ENCODE peak calls at places on chromosomes 7 and 10, in five cellular contexts. W is OCI-LY7, T is osteocyte, K is tibial nerve, B is NB4. F is an unnamed sample.

GRCh38 chr7:94055963-94056362 is 51.8 kb upstream of the BET1 start:
- DNase-seq in W (no peak), T (no peak), K (no peak), B (no peak), F (no peak)

GRCh38 chr10:60905580-60905979 is 38.4 kb downstream of the RHOBTB1 start:
- DNase-seq in W (no peak), T (no peak), K (no peak), B (no peak), F (no peak)

GRCh38 chr10:121788115-121788514 is 139.7 kb downstream of the ATE1 start:
- DNase-seq in W (no peak), T (no peak), K (no peak), B (no peak), F (no peak)

GRCh38 chr10:65566906-65567305 is 1358.9 kb upstream of the LRRTM3 start:
- DNase-seq in W (no peak), T (no peak), K (no peak), B (no peak), F (no peak)

GRCh38 chr10:119762805-119763798 is 37.3 kb downstream of the INPP5F start:
- DNase-seq in W (no peak), T (no peak), K (no peak), B (no peak), F (no peak)

GRCh38 chr10:23340346-23340745 is 4.3 kb downstream of the C10orf67 start:
- DNase-seq in W (no peak), T (no peak), K (no peak), B (no peak), F (no peak)

GRCh38 chr10:91879514-91880170 is 29.6 kb downstream of the FGFBP3 start:
- DNase-seq in W (no peak), T (peak; percentile 46), K (no peak), B (no peak), F (no peak)

GRCh38 chr7:143288836-143289235 is 685 bp downstream of the CASP2 start:
- DNase-seq in W (peak; percentile 19), T (no peak), K (no peak), B (peak; percentile 44), F (no peak)

GRCh38 chr7:32045228-32045627 is 25.0 kb downstream of the PDE1C start:
- DNase-seq in W (no peak), T (no peak), K (no peak), B (no peak), F (no peak)

GRCh38 chr7:542935-543789 is 23.5 kb upstream of the PDGFA start:
- DNase-seq in W (no peak), T (no peak), K (no peak), B (peak; percentile 88), F (no peak)

DNA sequence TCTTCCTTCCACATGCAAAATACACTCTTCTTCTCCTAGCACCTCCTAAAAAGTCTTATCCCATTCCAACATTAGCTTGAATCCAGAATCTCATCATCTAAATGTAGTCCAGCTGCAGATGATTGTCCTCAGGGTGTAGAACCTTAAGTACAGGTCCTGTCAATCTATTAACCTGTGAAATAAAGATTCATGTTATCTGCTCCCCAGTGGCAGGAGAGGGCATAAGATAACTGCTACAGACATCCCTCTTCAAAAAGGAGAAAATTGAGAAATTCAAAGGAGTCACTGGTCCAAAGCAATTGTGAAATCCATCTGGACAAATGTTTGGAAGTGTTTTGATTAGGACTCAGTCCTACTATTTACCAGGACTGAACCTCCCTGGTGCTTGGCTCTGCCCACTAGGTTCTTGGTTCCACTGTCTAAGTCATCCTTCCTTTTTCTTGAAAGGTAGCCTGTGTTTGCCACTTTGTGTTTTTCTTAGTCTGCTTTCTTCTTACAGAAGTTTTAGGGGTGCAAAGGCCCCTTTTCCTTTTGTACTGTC is 96.2 kb downstream of the ADD3 start:
- DNase-seq in W (no peak), T (no peak), K (no peak), B (no peak), F (no peak)
- TF ChIP-seq CTCF in W (peak; percentile 25), T (no peak), K (no peak), B (no peak), F (no peak)

GRCh38 chr10:62080905-62081304 is 179.4 kb downstream of the ARID5B start:
- DNase-seq in W (no peak), T (no peak), K (no peak), B (no peak), F (no peak)
- TF ChIP-seq CTCF in W (peak; percentile 41), T (peak; percentile 7), K (no peak), B (no peak), F (no peak)

GRCh38 chr7:22855049-22855392 is 32.4 kb upstream of the TOMM7 start:
- DNase-seq in W (peak; percentile 58), T (no peak), K (no peak), B (no peak), F (no peak)
- TF ChIP-seq CTCF in W (peak; percentile 39), T (no peak), K (no peak), B (no peak), F (no peak)

DNA sequence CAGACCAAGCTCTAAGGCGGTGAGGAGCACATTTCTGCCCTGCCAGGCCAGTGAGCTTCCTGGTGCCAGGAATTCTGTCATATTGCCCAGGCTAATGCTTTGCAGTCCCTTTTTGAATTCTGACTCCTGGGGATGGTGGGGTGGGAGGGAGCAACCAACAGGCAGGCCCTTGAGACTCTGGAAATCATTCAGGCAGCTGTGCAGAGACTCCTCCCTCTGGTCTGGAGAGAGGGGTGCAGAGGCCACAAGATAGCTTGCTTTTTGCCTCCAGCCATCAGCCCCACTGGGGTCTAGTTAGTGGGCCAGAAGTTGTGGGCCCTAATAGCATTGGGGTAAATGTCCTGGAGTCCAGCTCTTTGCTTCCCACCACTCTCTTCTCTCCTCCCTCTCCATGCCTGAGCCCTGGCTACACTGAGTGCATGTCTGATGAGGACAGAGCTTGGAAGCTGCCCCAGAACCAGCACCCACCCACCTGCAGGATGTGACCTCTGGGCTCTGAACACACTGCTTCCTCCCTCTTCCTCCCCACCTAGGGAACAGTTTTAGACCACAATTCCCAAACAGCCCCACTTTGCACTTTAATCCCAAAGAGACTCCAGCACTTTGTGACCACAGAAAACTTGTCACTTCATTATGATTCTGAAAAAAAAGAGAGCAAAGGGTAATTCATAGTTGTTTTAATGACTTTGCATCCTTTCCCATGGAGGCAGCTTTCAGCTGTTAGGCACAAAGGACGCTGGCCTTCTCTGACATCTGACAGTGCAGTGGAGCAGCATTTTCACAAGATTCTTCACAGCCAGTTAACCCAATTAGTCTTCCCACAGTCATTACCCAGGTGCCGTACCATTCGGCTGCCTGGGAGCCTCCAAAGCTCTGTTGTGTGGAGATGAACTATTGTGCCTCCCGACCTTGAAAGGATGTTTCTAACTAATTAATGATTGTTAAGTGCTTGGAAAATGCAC is 262.5 kb downstream of the TRIL start:
- DNase-seq in W (no peak), T (no peak), K (no peak), B (no peak), F (no peak)
- TF ChIP-seq CTCF in W (no peak), T (no peak), K (no peak), B (no peak), F (no peak)

GRCh38 chr7:99324559-99324958 is 1.1 kb upstream of the ARPC1A start:
- DNase-seq in W (no peak), T (no peak), K (no peak), B (no peak), F (no peak)

GRCh38 chr7:99326408-99326782 is 697 bp downstream of the ARPC1A start:
- DNase-seq in W (peak; percentile 11), T (no peak), K (no peak), B (no peak), F (no peak)

GRCh38 chr7:99324966-99325596 is 617 bp upstream of the ARPC1A start:
- DNase-seq in W (no peak), T (no peak), K (no peak), B (no peak), F (no peak)

GRCh38 chr7:99331002-99331401 is 5.3 kb downstream of the ARPC1A start:
- DNase-seq in W (no peak), T (no peak), K (no peak), B (no peak), F (no peak)

GRCh38 chr7:99325597-99326407 is at the start of gene ARPC1A:
- DNase-seq in W (peak; percentile 93), T (peak; percentile 98), K (peak; percentile 76), B (peak; percentile 96), F (no peak)
- TF ChIP-seq CTCF in W (peak; percentile 14), T (peak; percentile 39), K (no peak), B (no peak), F (no peak)

GRCh38 chr7:123871998-123872867 is 27.3 kb downstream of the HYAL4 start:
- DNase-seq in W (peak; percentile 50), T (no peak), K (peak; percentile 15), B (peak; percentile 59), F (no peak)
- TF ChIP-seq CTCF in W (peak; percentile 68), T (peak; percentile 65), K (no peak), B (peak; percentile 40), F (no peak)

F was measured in vagina.